ENCODE peak calls at places on chromosomes 3 and 15, in ten cellular contexts. H is memory B cell; B is mesenteric fat pad; Z is effector CD8-positive, alpha-beta T cell; W is HT1080; S is germinal center; M is foreskin fibroblast; J is CD8-positive, alpha-beta T cell; O is non-pigmented ciliary epithelial cell; U is BJ. N is an unnamed sample.

GRCh38 chr15:53843869-53844569 is 84.6 kb upstream of the WDR72 start:
- DNase-seq in U (no peak), S (no peak), B (no peak), J (no peak), Z (no peak), M (no peak), O (no peak), W (no peak), H (no peak), N (no peak)

GRCh38 chr15:48627260-48627969 is 18.1 kb downstream of the FBN1 start:
- DNase-seq in W (peak; percentile 28), Z (no peak), O (no peak), H (no peak), B (no peak), S (no peak), J (no peak), M (peak; percentile 78), U (peak; percentile 58), N (no peak)

GRCh38 chr3:158909870-158910269 is 108.0 kb downstream of the MFSD1 start:
- DNase-seq in B (no peak), H (no peak), W (peak; percentile 20), S (no peak), Z (no peak), O (no peak), U (peak; percentile 6), M (peak; percentile 61), J (no peak), N (no peak)

GRCh38 chr15:40038654-40039543 is at the start of gene SRP14:
- DNase-seq in O (peak; percentile 57), W (peak; percentile 93), U (peak; percentile 60), Z (peak; percentile 90), S (peak; percentile 94), M (peak; percentile 89), J (peak; percentile 93), H (peak; percentile 83), B (peak; percentile 96), N (peak; percentile 97)

GRCh38 chr3:147129665-147130064 is 276.7 kb downstream of the ZIC4 start:
- DNase-seq in M (no peak), O (no peak), J (no peak), H (no peak), Z (no peak), S (no peak), B (no peak), U (no peak), W (no peak), N (no peak)

GRCh38 chr3:34387831-34388564 is 589.6 kb downstream of the PDCD6IP start:
- DNase-seq in J (no peak), H (no peak), S (no peak), W (no peak), O (no peak), B (no peak), M (no peak), U (no peak), Z (no peak), N (no peak)

GRCh38 chr3:52253314-52254260 is 8.0 kb downstream of the PPM1M start:
- DNase-seq in O (no peak), B (peak; percentile 89), M (no peak), W (peak; percentile 87), U (no peak), J (peak; percentile 87), Z (peak; percentile 69), H (peak; percentile 61), S (peak; percentile 91), N (no peak)

GRCh38 chr15:28182216-28182615 is 83.1 kb upstream of the OCA2 start:
- DNase-seq in B (no peak), Z (no peak), J (no peak), H (no peak), O (no peak), U (no peak), W (no peak), S (no peak), M (no peak), N (no peak)

N was measured in islet precursor cell.